ENCODE peak calls at places on chromosomes 1 and 21, in six cellular contexts. D is cardiac fibroblast, I is fibroblast of pulmonary artery, G is prostate gland, E is HL-60, F is fibroblast of lung. N is an unnamed sample.

GRCh38 chr1:230226004-230226800 is 159.2 kb downstream of the GALNT2 start:
- DNase-seq in D (no peak), I (no peak), G (no peak), E (no peak), F (no peak), N (no peak)

GRCh38 chr1:7366286-7366954 is 404.7 kb upstream of the VAMP3 start:
- DNase-seq in D (no peak), I (no peak), G (no peak), E (no peak), F (no peak), N (no peak)

GRCh38 chr1:25810341-25811299 is 9.1 kb upstream of the MTFR1L start:
- DNase-seq in D (peak; percentile 60), I (peak; percentile 52), G (peak; percentile 67), E (peak; percentile 69), F (no peak), N (peak; percentile 53)

GRCh38 chr1:59669752-59670312 is 144.9 kb upstream of the HOOK1 start:
- DNase-seq in D (peak; percentile 66), I (peak; percentile 49), G (no peak), E (no peak), F (peak; percentile 77), N (no peak)

GRCh38 chr1:72439036-72439435 is 156.7 kb upstream of the NEGR1 start:
- DNase-seq in D (peak; percentile 81), I (peak; percentile 35), G (no peak), E (no peak), F (peak; percentile 55), N (peak; percentile 37)

GRCh38 chr21:45330075-45330781 is 42.5 kb upstream of the POFUT2 start:
- DNase-seq in D (peak; percentile 74), I (peak; percentile 85), G (no peak), E (no peak), F (peak; percentile 85), N (peak; percentile 74)

GRCh38 chr1:53580009-53580400 is 120.8 kb downstream of the DMRTB1 start:
- DNase-seq in D (no peak), I (no peak), G (no peak), E (no peak), F (no peak), N (no peak)

GRCh38 chr1:179825798-179826460 is 51.7 kb downstream of the TOR1AIP2 start:
- DNase-seq in D (no peak), I (no peak), G (no peak), E (no peak), F (no peak), N (no peak)

GRCh38 chr1:160519542-160520435 is 3.3 kb downstream of the SLAMF6 start:
- DNase-seq in D (no peak), I (no peak), G (no peak), E (no peak), F (no peak), N (peak; percentile 40)

GRCh38 chr1:36182734-36183133 is 26.8 kb downstream of the MAP7D1 start:
- DNase-seq in D (no peak), I (no peak), G (no peak), E (no peak), F (no peak), N (no peak)

GRCh38 chr1:183711691-183712401 is 58.7 kb upstream of the APOBEC4 start:
- DNase-seq in D (peak; percentile 43), I (peak; percentile 65), G (no peak), E (no peak), F (peak; percentile 77), N (no peak)

GRCh38 chr1:69221492-69221990 is 346.2 kb upstream of the LRRC7 start:
- DNase-seq in D (no peak), I (no peak), G (no peak), E (no peak), F (no peak), N (no peak)

GRCh38 chr1:57131701-57132394 is 166.0 kb upstream of the C8B start:
- DNase-seq in D (no peak), I (peak; percentile 24), G (no peak), E (no peak), F (peak; percentile 80), N (peak; percentile 84)

GRCh38 chr1:7121622-7121988 is 336.4 kb downstream of the CAMTA1 start:
- DNase-seq in D (no peak), I (no peak), G (peak; percentile 23), E (no peak), F (no peak), N (no peak)

GRCh38 chr1:54325705-54326461 is 80.3 kb downstream of the SSBP3 start:
- DNase-seq in D (no peak), I (no peak), G (no peak), E (no peak), F (no peak), N (no peak)

GRCh38 chr1:18803392-18803791 is 56.1 kb downstream of the TAS1R2 start:
- DNase-seq in D (no peak), I (no peak), G (no peak), E (no peak), F (no peak), N (no peak)

GRCh38 chr1:231487910-231488309 is 40.6 kb upstream of the TSNAX start:
- DNase-seq in D (no peak), I (no peak), G (no peak), E (no peak), F (no peak), N (no peak)

GRCh38 chr1:61051455-61052392 is 30.6 kb upstream of the NFIA start:
- DNase-seq in D (peak; percentile 8), I (peak; percentile 6), G (no peak), E (no peak), F (no peak), N (no peak)

GRCh38 chr1:65924471-65924870 is 131.8 kb downstream of the PDE4B start:
- DNase-seq in D (peak; percentile 72), I (peak; percentile 64), G (no peak), E (no peak), F (peak; percentile 92), N (peak; percentile 61)

GRCh38 chr1:239719642-239720258 is 333.4 kb downstream of the CHRM3 start:
- DNase-seq in D (no peak), I (no peak), G (no peak), E (peak; percentile 82), F (no peak), N (no peak)

GRCh38 chr1:143691400-143691891 is 280.3 kb downstream of the FAM72C start:
- DNase-seq in D (peak; percentile 44), I (no peak), G (no peak), E (no peak), F (no peak), N (peak; percentile 8)

GRCh38 chr1:92872719-92873118 is 40.9 kb downstream of the RPL5 start:
- DNase-seq in D (no peak), I (peak; percentile 15), G (no peak), E (no peak), F (no peak), N (no peak)

GRCh38 chr1:109963864-109964263 is 20.7 kb upstream of the AHCYL1 start:
- DNase-seq in D (peak; percentile 74), I (peak; percentile 55), G (no peak), E (no peak), F (peak; percentile 66), N (peak; percentile 28)

GRCh38 chr21:35043549-35043948 is 5.6 kb downstream of the RUNX1 start:
- DNase-seq in D (no peak), I (no peak), G (no peak), E (no peak), F (no peak), N (no peak)

GRCh38 chr21:45454081-45454923 is 49.3 kb downstream of the COL18A1 start:
- DNase-seq in D (no peak), I (no peak), G (no peak), E (no peak), F (no peak), N (peak; percentile 50)

GRCh38 chr1:10672376-10673050 is 123.9 kb downstream of the CASZ1 start:
- DNase-seq in D (no peak), I (no peak), G (no peak), E (no peak), F (no peak), N (no peak)

GRCh38 chr1:161940866-161941591 is 82.6 kb downstream of the OLFML2B start:
- DNase-seq in D (peak; percentile 25), I (no peak), G (no peak), E (no peak), F (no peak), N (no peak)

GRCh38 chr1:53122194-53122846 is 20.1 kb downstream of the SLC1A7 start:
- DNase-seq in D (peak; percentile 73), I (peak; percentile 34), G (no peak), E (no peak), F (peak; percentile 78), N (no peak)

GRCh38 chr1:213094446-213094845 is 43.4 kb downstream of the RPS6KC1 start:
- DNase-seq in D (no peak), I (no peak), G (no peak), E (no peak), F (no peak), N (no peak)
- TF ChIP-seq CTCF in D (no peak), I (no peak), G (no peak), E (no peak), F (no peak), N (no peak)

GRCh38 chr1:41366428-41367101 is 5.3 kb downstream of the FOXO6 start:
- DNase-seq in D (no peak), I (no peak), G (no peak), E (peak; percentile 42), F (no peak), N (no peak)
- H3K4me3 ChIP-seq in D (no peak overlapping the region), I (no peak overlapping the region), G (peak overlapping the region; percentile 30), E (peak overlapping the region; percentile 33), F (no peak overlapping the region), N (peak overlapping the region; percentile 33)

GRCh38 chr21:41956926-41957729 is 3.3 kb upstream of the C2CD2 start:
- DNase-seq in D (peak; percentile 85), I (peak; percentile 68), G (no peak), E (peak; percentile 53), F (peak; percentile 83), N (peak; percentile 63)
- TF ChIP-seq CTCF in D (peak; percentile 7), I (no peak), G (no peak), E (no peak), F (no peak), N (peak; percentile 7)

GRCh38 chr1:70353641-70354331 is 736 bp downstream of the ANKRD13C start:
- DNase-seq in D (peak; percentile 82), I (peak; percentile 76), G (no peak), E (peak; percentile 3), F (peak; percentile 91), N (peak; percentile 21)
- H3K4me3 ChIP-seq in D (peak overlapping the region; percentile 99), I (peak overlapping the region; percentile 94), G (peak overlapping the region; percentile 89), E (peak overlapping the region; percentile 78), F (peak overlapping the region; percentile 92), N (peak overlapping the region; percentile 81)

GRCh38 chr1:23646571-23646970 is 45.0 kb upstream of the RPL11 start:
- DNase-seq in D (no peak), I (no peak), G (no peak), E (no peak), F (no peak), N (no peak)

GRCh38 chr1:23645338-23645737 is 46.3 kb upstream of the RPL11 start:
- DNase-seq in D (no peak), I (no peak), G (no peak), E (no peak), F (no peak), N (no peak)

GRCh38 chr1:23643668-23644554 is 47.7 kb upstream of the RPL11 start:
- DNase-seq in D (no peak), I (no peak), G (no peak), E (no peak), F (no peak), N (no peak)

GRCh38 chr1:23644555-23644866 is 47.1 kb upstream of the RPL11 start:
- DNase-seq in D (no peak), I (no peak), G (no peak), E (no peak), F (no peak), N (no peak)

DNA sequence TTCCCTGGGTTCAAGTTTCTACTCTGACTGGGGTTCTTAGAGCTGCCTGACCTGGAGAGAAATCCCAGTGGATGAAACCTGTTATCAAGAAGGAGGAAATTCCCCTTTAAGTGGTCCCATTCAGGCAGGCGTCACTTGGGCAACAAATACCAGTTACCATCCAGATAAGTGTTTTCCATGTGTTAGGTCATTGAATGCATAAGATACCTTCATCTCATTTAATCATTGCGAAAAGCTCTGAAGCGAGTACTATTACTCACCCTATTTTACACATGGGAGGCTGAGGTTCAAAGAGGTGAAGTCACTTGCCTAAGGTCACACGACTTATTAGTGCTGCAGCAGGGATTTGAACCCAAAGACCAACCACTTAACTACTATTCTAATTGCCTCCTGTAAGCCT is 45.5 kb upstream of the RPL11 start:
- DNase-seq in D (no peak), I (no peak), G (no peak), E (no peak), F (no peak), N (peak; percentile 58)
- TF ChIP-seq CTCF in D (no peak), I (no peak), G (no peak), E (no peak), F (no peak), N (no peak)